ENCODE peak calls at places on chromosomes 16 and 17, in six cellular contexts. O, Y, V, C, P and F are unnamed samples.
A peak's percentile ranks its signal among the peaks of the same experiment; 100 is the strongest.

GRCh38 chr16:16182918-16183317 is 40.4 kb downstream of the ABCC6 start:
- DNase-seq in P (no peak), C (no peak), Y (no peak), O (no peak), V (no peak), F (no peak)

GRCh38 chr16:22374311-22375116 is at the start of gene CDR2:
- DNase-seq in P (peak; percentile 97), C (peak; percentile 95), V (peak; percentile 99), Y (peak; percentile 97), O (peak; percentile 96), F (peak; percentile 99)

GRCh38 chr17:80763293-80763867 is 218.7 kb downstream of the RPTOR start:
- DNase-seq in P (no peak), C (no peak), Y (no peak), O (no peak), V (no peak), F (no peak)

GRCh38 chr17:9204623-9205329 is 183.5 kb downstream of the NTN1 start:
- DNase-seq in C (no peak), Y (no peak), V (no peak), P (no peak), O (no peak), F (no peak)

GRCh38 chr17:74647871-74648672 is 24.5 kb upstream of the CD300E start:
- DNase-seq in V (no peak), Y (no peak), O (peak; percentile 29), C (no peak), P (no peak), F (no peak)

GRCh38 chr16:78216166-78216745 is 116.8 kb downstream of the WWOX start:
- DNase-seq in V (no peak), O (no peak), P (no peak), Y (no peak), C (no peak), F (no peak)

GRCh38 chr16:69399361-69399760 is 13.6 kb upstream of the TERF2 start:
- DNase-seq in C (no peak), O (no peak), P (peak; percentile 62), V (no peak), Y (no peak), F (no peak)

GRCh38 chr17:75896360-75897075 is at the start of gene TRIM65:
- DNase-seq in Y (peak; percentile 74), P (peak; percentile 94), O (peak; percentile 83), C (peak; percentile 76), V (peak; percentile 89), F (peak; percentile 74)

GRCh38 chr16:69346683-69347082 is 4.9 kb downstream of the TMED6 start:
- DNase-seq in O (no peak), Y (no peak), C (no peak), P (no peak), V (no peak), F (no peak)